ENCODE peak calls at places on chromosomes 6 and 20, in five cellular contexts. O is aorta, H is heart left ventricle, K is mucosa of descending colon, G is OCI-LY7. V is an unnamed sample.
A peak's percentile ranks its signal among the peaks of the same experiment; 100 is the strongest.

GRCh38 chr20:19780261-19780660 is 22.2 kb downstream of the RIN2 start:
- DNase-seq in H (no peak), G (no peak), K (no peak), O (no peak), V (no peak)

GRCh38 chr6:136063095-136063494 is 187.0 kb downstream of the MTFR2 start:
- DNase-seq in O (no peak), G (no peak), H (no peak), K (no peak), V (no peak)

GRCh38 chr6:33407132-33407718 is 3.6 kb upstream of the PHF1 start:
- DNase-seq in H (no peak), O (no peak), G (no peak), K (no peak), V (no peak)

GRCh38 chr6:166006593-166007301 is 160.9 kb downstream of the TBXT start:
- DNase-seq in H (no peak), O (no peak), G (no peak), K (no peak), V (no peak)

GRCh38 chr6:16320533-16321340 is 82.3 kb downstream of the GMPR start:
- DNase-seq in G (no peak), K (no peak), H (peak; percentile 40), O (peak; percentile 50), V (no peak)

GRCh38 chr6:16625319-16626240 is 135.7 kb downstream of the ATXN1 start:
- DNase-seq in O (no peak), H (no peak), K (no peak), G (no peak), V (no peak)

GRCh38 chr20:57498425-57499400 is 26.2 kb downstream of the CTCFL start:
- DNase-seq in H (peak; percentile 49), G (peak; percentile 70), K (no peak), O (no peak), V (peak; percentile 28)

GRCh38 chr20:19726126-19726525 is 31.9 kb upstream of the RIN2 start:
- DNase-seq in K (no peak), H (no peak), O (no peak), G (no peak), V (no peak)

GRCh38 chr20:38275815-38276550 is 15.4 kb upstream of the KIAA1755 start:
- DNase-seq in O (no peak), G (no peak), K (no peak), H (no peak), V (no peak)

GRCh38 chr6:163756079-163756478 is 341.6 kb downstream of the QKI start:
- DNase-seq in H (no peak), G (peak; percentile 93), K (no peak), O (no peak), V (no peak)

GRCh38 chr6:71310261-71310660 is 21.6 kb downstream of the OGFRL1 start:
- DNase-seq in O (no peak), K (no peak), H (no peak), G (no peak), V (no peak)

GRCh38 chr6:24223131-24223715 is 97.2 kb downstream of the NRSN1 start:
- DNase-seq in K (no peak), G (no peak), H (no peak), O (no peak), V (no peak)

GRCh38 chr20:46307139-46307998 is 929 bp downstream of the CDH22 start:
- DNase-seq in G (peak; percentile 62), O (peak; percentile 60), H (peak; percentile 42), K (peak; percentile 63), V (peak; percentile 58)

GRCh38 chr20:35497320-35497719 is 32.1 kb downstream of the C20orf173 start:
- DNase-seq in H (no peak), G (no peak), K (no peak), O (no peak), V (no peak)

GRCh38 chr6:82040405-82041221 is 206.9 kb downstream of the IBTK start:
- DNase-seq in G (peak; percentile 24), O (no peak), K (no peak), H (no peak), V (peak; percentile 50)

GRCh38 chr6:43275782-43276179 is 22.3 kb upstream of the SLC22A7 start:
- DNase-seq in O (no peak), K (peak; percentile 53), G (no peak), H (no peak), V (no peak)
- H3K4me3 ChIP-seq in O (no peak overlapping the region), K (no peak overlapping the region), G (no peak overlapping the region), H (peak overlapping the region; percentile 52), V (no peak overlapping the region)

GRCh38 chr6:5832621-5833107 is 174.1 kb downstream of the NRN1 start:
- DNase-seq in K (no peak), H (no peak), O (no peak), G (peak; percentile 2), V (no peak)
- H3K4me1 ChIP-seq in K (no peaks in the 10 kb centered on the region), H (no peaks in the 10 kb centered on the region), O (no peaks in the 10 kb centered on the region), G (peaks cover 21% of the 10 kb centered on the region), V (peaks cover 4% of the 10 kb centered on the region)

DNA sequence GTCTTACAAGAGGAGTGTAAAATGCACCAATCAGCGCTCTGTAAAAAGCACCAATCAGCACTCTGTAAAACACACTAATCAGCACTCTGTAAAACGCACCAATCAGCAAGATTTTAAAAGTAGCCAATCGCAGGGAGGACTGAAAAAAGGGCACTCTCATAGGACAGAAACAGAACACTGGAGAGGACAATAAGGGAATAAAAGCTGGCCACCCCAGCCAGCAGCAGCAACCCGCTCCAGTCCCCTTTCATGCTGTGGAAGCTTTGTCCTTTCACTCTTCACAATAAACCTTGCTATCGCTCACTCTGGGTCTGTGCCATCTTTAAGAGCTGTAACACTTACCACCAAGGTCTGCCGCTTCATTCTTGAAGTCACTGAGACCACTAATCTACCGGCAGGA is 1.7 kb upstream of the AIG1 start:
- DNase-seq in H (no peak), O (no peak), G (no peak), K (no peak), V (no peak)
- H3K4me3 ChIP-seq in H (peak overlapping the region; percentile 86), O (no peak overlapping the region), G (no peak overlapping the region), K (no peak overlapping the region), V (no peak overlapping the region)

GRCh38 chr20:9070304-9070703 is 1.4 kb downstream of the PLCB4 start:
- DNase-seq in K (no peak), H (no peak), O (no peak), G (no peak), V (no peak)

GRCh38 chr20:9079038-9079731 is 10.3 kb downstream of the PLCB4 start:
- DNase-seq in O (no peak), H (no peak), G (no peak), K (no peak), V (no peak)

GRCh38 chr20:9071976-9072726 is 3.3 kb downstream of the PLCB4 start:
- DNase-seq in O (no peak), H (no peak), G (no peak), K (no peak), V (no peak)

GRCh38 chr20:9072741-9073310 is 3.9 kb downstream of the PLCB4 start:
- DNase-seq in O (no peak), K (no peak), G (no peak), H (no peak), V (no peak)

GRCh38 chr20:9075264-9076095 is 6.6 kb downstream of the PLCB4 start:
- DNase-seq in K (no peak), H (no peak), G (no peak), O (no peak), V (no peak)
- H3K4me1 ChIP-seq in K (no peaks in the 10 kb centered on the region), H (peaks cover 67% of the 10 kb centered on the region), G (no peaks in the 10 kb centered on the region), O (no peaks in the 10 kb centered on the region), V (peaks cover 26% of the 10 kb centered on the region)

GRCh38 chr6:27812078-27812804 is 100.0 kb downstream of the OR2B2 start:
- DNase-seq in K (no peak), H (no peak), O (no peak), G (peak; percentile 62), V (no peak)

GRCh38 chr6:27812805-27813626 is 99.2 kb downstream of the OR2B2 start:
- DNase-seq in H (no peak), O (no peak), K (no peak), G (peak; percentile 82), V (no peak)

GRCh38 chr6:27809939-27810767 is 102.0 kb downstream of the OR2B2 start:
- DNase-seq in K (peak; percentile 86), O (peak; percentile 82), G (peak; percentile 96), H (peak; percentile 68), V (peak; percentile 77)

GRCh38 chr6:27810768-27811298 is 101.4 kb downstream of the OR2B2 start:
- DNase-seq in K (no peak), G (peak; percentile 80), H (no peak), O (no peak), V (no peak)

DNA sequence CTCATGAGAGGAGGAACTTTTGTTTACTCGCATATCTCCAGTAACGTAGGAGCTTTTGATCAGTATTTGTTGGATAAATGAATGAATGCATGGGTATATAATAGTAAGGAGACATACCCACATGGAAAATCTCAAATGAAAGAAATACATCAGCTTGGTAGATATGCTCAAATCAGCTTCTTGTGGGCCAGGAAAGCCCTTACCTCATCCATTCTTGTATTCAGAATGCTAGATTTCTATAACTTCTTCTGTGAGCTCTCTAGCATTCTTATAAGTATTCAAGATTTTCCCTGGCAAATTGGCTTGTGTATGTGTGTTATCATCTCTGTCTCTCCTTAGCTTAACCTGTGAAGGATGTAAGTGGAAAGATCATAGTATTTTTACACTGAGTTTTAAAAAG is 100.8 kb downstream of the OR2B2 start:
- DNase-seq in K (no peak), H (no peak), O (no peak), G (peak; percentile 72), V (no peak)
- H3K4me3 ChIP-seq in K (no peak overlapping the region), H (peak overlapping the region; percentile 70), O (no peak overlapping the region), G (peak overlapping the region; percentile 82), V (no peak overlapping the region)

GRCh38 chr6:138184230-138184629 is 22.5 kb downstream of the ARFGEF3 start:
- DNase-seq in K (no peak), G (no peak), H (no peak), O (no peak), V (no peak)
- H3K4me1 ChIP-seq in K (peaks cover 10% of the 10 kb centered on the region), G (no peaks in the 10 kb centered on the region), H (peaks cover 4% of the 10 kb centered on the region), O (no peaks in the 10 kb centered on the region), V (no peaks in the 10 kb centered on the region)